ENCODE peak calls at places on chromosomes 3 and 15, in seven cellular contexts. One of them, this sample, is unnamed.

GRCh38 chr3:72560857-72561675 is 287.2 kb downstream of the SHQ1 start:
- DNase-seq in H1: no peak
- DNase-seq in GM12891: no peak
- DNase-seq in HepG2: no peak
- DNase-seq in GM12878: no peak
- DNase-seq in K562: no peak
- DNase-seq in SK-N-SH: no peak
- DNase-seq in this sample: no peak

GRCh38 chr15:80285379-80285778 is 33.4 kb upstream of the CTXND1 start:
- DNase-seq in H1: no peak
- DNase-seq in GM12878: no peak
- DNase-seq in GM12891: no peak
- DNase-seq in K562: no peak
- DNase-seq in SK-N-SH: no peak
- DNase-seq in HepG2: no peak
- DNase-seq in this sample: no peak

GRCh38 chr3:32335365-32336122 is 56.1 kb upstream of the CMTM7 start:
- DNase-seq in SK-N-SH: no peak
- DNase-seq in H1: no peak
- DNase-seq in GM12878: no peak
- DNase-seq in K562: no peak
- DNase-seq in HepG2: no peak
- DNase-seq in GM12891: no peak
- DNase-seq in this sample: no peak

GRCh38 chr3:155494332-155494731 is 200.8 kb upstream of the STRIT1 start:
- DNase-seq in K562: no peak
- DNase-seq in GM12891: no peak
- DNase-seq in HepG2: no peak
- DNase-seq in SK-N-SH: no peak
- DNase-seq in H1: no peak
- DNase-seq in GM12878: no peak
- DNase-seq in this sample: no peak

GRCh38 chr15:84398763-84399701 is 163.5 kb downstream of the GOLGA6L4 start:
- DNase-seq in H1: no peak
- DNase-seq in SK-N-SH: no peak
- DNase-seq in K562: no peak
- DNase-seq in GM12891: no peak
- DNase-seq in HepG2: no peak
- DNase-seq in GM12878: no peak
- DNase-seq in this sample: no peak

GRCh38 chr3:100107227-100107626 is 7.1 kb downstream of the FILIP1L start:
- DNase-seq in GM12891: no peak
- DNase-seq in GM12878: no peak
- DNase-seq in SK-N-SH: no peak
- DNase-seq in H1: no peak
- DNase-seq in K562: no peak
- DNase-seq in HepG2: no peak
- DNase-seq in this sample: no peak

GRCh38 chr3:58249358-58250092 is 11.9 kb downstream of the ABHD6 start:
- DNase-seq in H1: no peak
- DNase-seq in K562: peak
- DNase-seq in HepG2: peak
- DNase-seq in GM12891: no peak
- DNase-seq in SK-N-SH: no peak
- DNase-seq in GM12878: no peak
- DNase-seq in this sample: no peak

GRCh38 chr3:42739401-42740158 is 33.5 kb downstream of the CCDC13 start:
- DNase-seq in K562: no peak
- DNase-seq in GM12891: no peak
- DNase-seq in GM12878: no peak
- DNase-seq in HepG2: peak
- DNase-seq in H1: no peak
- DNase-seq in SK-N-SH: no peak
- DNase-seq in this sample: no peak

GRCh38 chr3:64495413-64495812 is 192.4 kb downstream of the ADAMTS9 start:
- DNase-seq in GM12891: no peak
- DNase-seq in HepG2: no peak
- DNase-seq in H1: no peak
- DNase-seq in SK-N-SH: no peak
- DNase-seq in K562: no peak
- DNase-seq in GM12878: no peak
- DNase-seq in this sample: no peak

GRCh38 chr15:80157215-80157614 is 4.4 kb downstream of the FAH start:
- DNase-seq in H1: no peak
- DNase-seq in K562: no peak
- DNase-seq in SK-N-SH: no peak
- DNase-seq in GM12891: no peak
- DNase-seq in GM12878: no peak
- DNase-seq in HepG2: no peak
- DNase-seq in this sample: no peak

GRCh38 chr3:133487920-133488540 is 85.5 kb upstream of the CDV3 start:
- DNase-seq in GM12878: no peak
- DNase-seq in SK-N-SH: no peak
- DNase-seq in K562: peak
- DNase-seq in HepG2: peak
- DNase-seq in GM12891: no peak
- DNase-seq in H1: no peak
- DNase-seq in this sample: no peak

GRCh38 chr3:122572940-122573412 is 4.5 kb upstream of the PARP15 start:
- DNase-seq in GM12878: peak
- DNase-seq in GM12891: no peak
- DNase-seq in SK-N-SH: no peak
- DNase-seq in HepG2: peak
- DNase-seq in H1: peak
- DNase-seq in K562: peak
- DNase-seq in this sample: no peak

GRCh38 chr15:58575045-58575786 is 143.4 kb downstream of the LIPC start:
- DNase-seq in GM12891: no peak
- DNase-seq in GM12878: no peak
- DNase-seq in SK-N-SH: no peak
- DNase-seq in H1: no peak
- DNase-seq in K562: no peak
- DNase-seq in HepG2: peak
- DNase-seq in this sample: no peak

GRCh38 chr3:77931272-77932009 is 891.5 kb downstream of the ROBO2 start:
- DNase-seq in H1: no peak
- DNase-seq in SK-N-SH: peak
- DNase-seq in GM12878: no peak
- DNase-seq in K562: no peak
- DNase-seq in HepG2: peak
- DNase-seq in GM12891: no peak
- DNase-seq in this sample: no peak

GRCh38 chr15:85354432-85354831 is 26.0 kb upstream of the AKAP13 start:
- DNase-seq in HepG2: no peak
- DNase-seq in GM12878: no peak
- DNase-seq in K562: no peak
- DNase-seq in SK-N-SH: no peak
- DNase-seq in GM12891: no peak
- DNase-seq in H1: no peak
- DNase-seq in this sample: no peak

GRCh38 chr15:87144775-87145174 is 1065.1 kb downstream of the AGBL1 start:
- DNase-seq in K562: no peak
- DNase-seq in GM12891: no peak
- DNase-seq in GM12878: no peak
- DNase-seq in SK-N-SH: peak
- DNase-seq in H1: no peak
- DNase-seq in HepG2: no peak
- DNase-seq in this sample: no peak

GRCh38 chr3:184338538-184338945 is 1.1 kb downstream of the FAM131A start:
- DNase-seq in GM12878: no peak
- DNase-seq in H1: peak
- DNase-seq in HepG2: no peak
- DNase-seq in K562: no peak
- DNase-seq in SK-N-SH: peak
- DNase-seq in GM12891: no peak
- DNase-seq in this sample: no peak

GRCh38 chr3:49461443-49462171 is 8.5 kb upstream of the DAG1 start:
- DNase-seq in GM12878: no peak
- DNase-seq in SK-N-SH: no peak
- DNase-seq in GM12891: no peak
- DNase-seq in K562: no peak
- DNase-seq in H1: peak
- DNase-seq in HepG2: no peak
- DNase-seq in this sample: no peak

GRCh38 chr3:147653309-147653923 is 244.3 kb downstream of the ZIC1 start:
- DNase-seq in K562: no peak
- DNase-seq in GM12878: no peak
- DNase-seq in H1: no peak
- DNase-seq in GM12891: no peak
- DNase-seq in SK-N-SH: no peak
- DNase-seq in HepG2: no peak
- DNase-seq in this sample: no peak

GRCh38 chr15:90035835-90036220 is 34.7 kb downstream of the ZNF710 start:
- DNase-seq in GM12891: no peak
- DNase-seq in H1: no peak
- DNase-seq in HepG2: no peak
- DNase-seq in GM12878: no peak
- DNase-seq in SK-N-SH: no peak
- DNase-seq in K562: no peak
- DNase-seq in this sample: no peak
- TF ChIP-seq TAF1 in GM12891: no peak
- TF ChIP-seq TAF1 in H1: no peak
- TF ChIP-seq TAF1 in HepG2: no peak
- TF ChIP-seq TAF1 in GM12878: no peak
- TF ChIP-seq TAF1 in SK-N-SH: no peak
- TF ChIP-seq TAF1 in K562: no peak
- TF ChIP-seq TAF1 in this sample: no peak

GRCh38 chr3:127820221-127820870 is 2.0 kb downstream of the MGLL start:
- DNase-seq in H1: no peak
- DNase-seq in HepG2: no peak
- DNase-seq in GM12878: peak
- DNase-seq in SK-N-SH: peak
- DNase-seq in GM12891: no peak
- DNase-seq in K562: no peak
- DNase-seq in this sample: no peak

GRCh38 chr3:127822836-127823589 is 698 bp upstream of the MGLL start:
- DNase-seq in K562: no peak
- DNase-seq in GM12878: no peak
- DNase-seq in HepG2: no peak
- DNase-seq in GM12891: peak
- DNase-seq in H1: no peak
- DNase-seq in SK-N-SH: peak
- DNase-seq in this sample: peak

GRCh38 chr3:127820871-127821853 is 1.2 kb downstream of the MGLL start:
- DNase-seq in GM12878: no peak
- DNase-seq in K562: no peak
- DNase-seq in SK-N-SH: no peak
- DNase-seq in H1: no peak
- DNase-seq in HepG2: no peak
- DNase-seq in GM12891: no peak
- DNase-seq in this sample: no peak

GRCh38 chr3:127823590-127823857 is 1.2 kb upstream of the MGLL start:
- DNase-seq in HepG2: no peak
- DNase-seq in SK-N-SH: no peak
- DNase-seq in GM12878: no peak
- DNase-seq in GM12891: no peak
- DNase-seq in H1: no peak
- DNase-seq in K562: no peak
- DNase-seq in this sample: no peak

DNA sequence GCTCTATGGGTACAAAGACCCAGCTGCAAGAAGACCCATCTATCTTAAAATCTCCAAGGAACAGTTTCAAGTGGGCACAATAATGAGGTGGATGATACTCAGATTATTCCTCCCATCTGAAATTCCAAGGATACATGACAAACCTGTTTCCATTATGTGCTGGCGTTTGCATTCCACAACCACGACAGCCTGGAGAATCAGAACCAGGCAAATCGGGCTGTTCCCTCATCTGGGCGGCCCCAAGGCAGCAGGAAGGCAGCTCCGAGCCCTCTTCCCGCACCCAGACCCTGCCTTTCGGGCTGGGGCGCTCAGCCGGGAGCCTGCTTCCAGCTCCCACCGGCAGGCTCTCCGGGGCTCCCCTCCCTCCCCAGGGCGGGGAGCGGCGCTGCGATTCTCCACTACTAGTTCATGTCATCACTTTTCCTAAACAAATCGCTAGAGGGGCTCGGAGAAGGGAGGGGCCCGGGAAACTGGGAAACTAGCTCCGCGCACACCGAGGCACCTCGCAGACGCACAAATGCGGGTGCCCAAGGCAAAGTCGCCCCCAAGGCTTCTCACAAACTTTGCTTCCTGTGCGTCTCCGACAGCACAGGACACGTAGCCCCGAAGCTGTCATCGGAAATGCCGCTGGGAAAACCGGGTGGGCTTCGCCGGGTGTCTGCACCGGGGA is at the start of gene MGLL:
- DNase-seq in GM12878: no peak
- DNase-seq in K562: no peak
- DNase-seq in GM12891: no peak
- DNase-seq in H1: no peak
- DNase-seq in SK-N-SH: peak
- DNase-seq in HepG2: no peak
- DNase-seq in this sample: no peak
- TF ChIP-seq POLR2AphosphoS5 in GM12878: no peak
- TF ChIP-seq POLR2AphosphoS5 in K562: no peak
- TF ChIP-seq POLR2AphosphoS5 in GM12891: no peak
- TF ChIP-seq POLR2AphosphoS5 in H1: no peak
- TF ChIP-seq POLR2AphosphoS5 in SK-N-SH: no peak
- TF ChIP-seq POLR2AphosphoS5 in HepG2: no peak
- TF ChIP-seq POLR2AphosphoS5 in this sample: no peak

GRCh38 chr3:139906441-139906840 is 28.5 kb upstream of the CLSTN2 start:
- DNase-seq in GM12891: no peak
- DNase-seq in SK-N-SH: no peak
- DNase-seq in HepG2: peak
- DNase-seq in H1: peak
- DNase-seq in GM12878: no peak
- DNase-seq in K562: peak
- DNase-seq in this sample: no peak
- TF ChIP-seq TAF1 in GM12891: no peak
- TF ChIP-seq TAF1 in SK-N-SH: no peak
- TF ChIP-seq TAF1 in HepG2: no peak
- TF ChIP-seq TAF1 in H1: no peak
- TF ChIP-seq TAF1 in GM12878: no peak
- TF ChIP-seq TAF1 in K562: no peak
- TF ChIP-seq TAF1 in this sample: no peak

DNA sequence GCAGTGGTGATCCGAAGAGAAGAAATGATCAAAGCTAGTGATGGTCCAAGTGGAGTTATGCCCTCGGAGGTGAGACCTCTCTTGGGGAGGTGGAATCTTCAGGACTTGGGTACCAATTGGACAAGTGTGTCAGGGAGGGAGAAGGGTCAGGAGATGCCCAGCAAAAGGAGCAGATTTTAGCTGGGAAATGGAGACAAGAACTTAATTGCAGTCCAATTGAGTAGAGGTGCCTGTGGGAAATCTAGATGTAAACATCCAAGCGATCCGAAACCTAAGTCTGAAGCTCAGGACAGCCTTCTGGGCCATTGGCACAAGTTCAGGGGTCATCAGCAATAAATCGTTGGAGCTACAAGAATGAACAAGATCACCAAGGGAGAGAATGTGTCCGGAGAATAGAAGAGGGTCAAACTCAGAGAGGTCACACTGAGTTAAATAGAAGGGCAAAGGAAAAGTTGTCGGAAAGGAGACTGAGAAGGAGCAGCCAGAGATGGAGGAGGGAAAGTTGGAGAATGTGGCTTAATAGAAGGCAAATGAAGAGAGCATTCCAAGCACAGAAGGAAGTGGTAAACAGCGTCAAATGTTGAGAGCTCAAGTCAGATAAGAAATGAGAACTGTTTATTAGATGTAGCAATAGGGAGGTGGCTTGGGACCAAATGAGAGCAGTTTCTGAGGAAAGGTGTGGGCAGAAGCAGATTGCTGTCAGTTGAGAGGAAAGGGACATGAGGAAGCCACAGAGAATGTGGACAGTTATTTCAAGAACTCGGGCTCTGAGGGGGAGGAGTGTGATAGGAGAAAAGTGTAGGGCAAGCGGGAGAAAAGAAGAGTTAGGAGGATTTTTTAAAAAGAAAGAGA is 64.2 kb upstream of the FNDC3B start:
- DNase-seq in SK-N-SH: no peak
- DNase-seq in H1: no peak
- DNase-seq in GM12878: no peak
- DNase-seq in HepG2: no peak
- DNase-seq in K562: peak
- DNase-seq in GM12891: no peak
- DNase-seq in this sample: no peak
- TF ChIP-seq POLR2AphosphoS5 in SK-N-SH: no peak
- TF ChIP-seq POLR2AphosphoS5 in H1: no peak
- TF ChIP-seq POLR2AphosphoS5 in GM12878: no peak
- TF ChIP-seq POLR2AphosphoS5 in HepG2: no peak
- TF ChIP-seq POLR2AphosphoS5 in K562: no peak
- TF ChIP-seq POLR2AphosphoS5 in GM12891: no peak
- TF ChIP-seq POLR2AphosphoS5 in this sample: no peak